ENCODE peak calls at places on chromosomes 12 and 14, in ten cellular contexts. V is CD8-positive, alpha-beta T cell; P is thoracic aorta; H is lower lobe of right lung; L is OCI-LY7; T is A549; C is esophagus squamous epithelium; R is AG10803; B is AG09309; X is heart left ventricle. D is an unnamed sample.

GRCh38 chr12:70277973-70278372 is 34.7 kb downstream of the CNOT2 start:
- DNase-seq in C (no peak), H (no peak), P (no peak), X (no peak), V (no peak), L (no peak), T (no peak), B (no peak), R (no peak), D (no peak)

GRCh38 chr12:76680940-76681339 is 83.0 kb upstream of the ZDHHC17 start:
- DNase-seq in X (no peak), T (no peak), V (no peak), C (no peak), B (peak; percentile 73), P (no peak), H (no peak), R (peak; percentile 90), L (no peak), D (no peak)

GRCh38 chr12:104057771-104058197 is 6.5 kb upstream of the HCFC2 start:
- DNase-seq in L (peak; percentile 37), V (no peak), T (peak; percentile 36), B (no peak), C (no peak), R (no peak), X (no peak), P (no peak), H (no peak), D (peak; percentile 27)

GRCh38 chr14:35506927-35507326 is 27.0 kb upstream of the INSM2 start:
- DNase-seq in L (no peak), T (no peak), V (no peak), B (no peak), R (peak; percentile 40), C (no peak), H (no peak), P (no peak), X (no peak), D (no peak)

GRCh38 chr14:99125616-99126431 is 146.2 kb downstream of the BCL11B start:
- DNase-seq in P (no peak), B (no peak), T (no peak), C (no peak), V (no peak), H (no peak), X (no peak), R (no peak), L (no peak), D (no peak)

GRCh38 chr14:106129274-106129673 is 602.9 kb downstream of the TMEM121 start:
- DNase-seq in L (no peak), B (no peak), V (no peak), C (no peak), X (no peak), R (no peak), H (no peak), P (no peak), T (no peak), D (no peak)

GRCh38 chr14:104665663-104666522 is 23.5 kb upstream of the INF2 start:
- DNase-seq in H (no peak), B (no peak), L (peak; percentile 64), P (no peak), R (no peak), X (no peak), C (no peak), T (peak; percentile 77), V (no peak), D (peak; percentile 65)

GRCh38 chr12:99253068-99253467 is 394.5 kb upstream of the GARIN6 start:
- DNase-seq in V (no peak), P (no peak), B (no peak), H (no peak), T (peak; percentile 18), X (no peak), R (no peak), C (no peak), L (peak; percentile 74), D (no peak)

GRCh38 chr12:6950944-6951540 is at the start of gene PTPN6:
- DNase-seq in H (peak; percentile 92), L (peak; percentile 83), B (no peak), C (no peak), P (no peak), X (peak; percentile 79), T (no peak), V (no peak), R (no peak), D (peak; percentile 58)

GRCh38 chr14:56422703-56423213 is 156.8 kb upstream of the TMEM260 start:
- DNase-seq in V (no peak), H (peak; percentile 49), C (no peak), B (peak; percentile 43), X (peak; percentile 57), L (peak; percentile 27), T (peak; percentile 50), P (peak; percentile 6), R (peak; percentile 76), D (peak; percentile 31)

GRCh38 chr14:91228112-91229004 is 16.1 kb downstream of the GPR68 start:
- DNase-seq in R (peak; percentile 40), L (peak; percentile 61), P (no peak), C (no peak), T (no peak), H (no peak), X (no peak), V (peak; percentile 36), B (peak; percentile 48), D (peak; percentile 87)

GRCh38 chr14:65304963-65305362 is 107.6 kb upstream of the FUT8 start:
- DNase-seq in L (peak; percentile 65), C (no peak), H (no peak), V (no peak), X (no peak), T (no peak), P (no peak), R (no peak), B (no peak), D (no peak)

GRCh38 chr12:109500406-109501185 is 23.2 kb downstream of the UBE3B start:
- DNase-seq in V (no peak), L (no peak), H (no peak), C (no peak), T (no peak), B (no peak), P (no peak), X (no peak), R (no peak), D (no peak)

GRCh38 chr12:63802012-63802608 is 22.4 kb downstream of the RXYLT1 start:
- DNase-seq in V (no peak), H (no peak), B (no peak), C (no peak), L (peak; percentile 34), R (peak; percentile 30), X (no peak), P (no peak), T (peak; percentile 53), D (peak; percentile 18)

GRCh38 chr14:28344381-28344780 is 422.2 kb upstream of the FOXG1 start:
- DNase-seq in H (no peak), R (no peak), B (no peak), L (no peak), V (no peak), T (peak; percentile 32), X (no peak), P (no peak), C (no peak), D (no peak)
- TF ChIP-seq CTCF in H (no peak), R (no peak), B (no peak), L (no peak), V (no peak), T (no peak), X (no peak), P (no peak), C (no peak), D (no peak)

GRCh38 chr12:57757771-57758170 is 2.9 kb downstream of the MARCHF9 start:
- DNase-seq in V (no peak), P (no peak), L (no peak), R (no peak), C (no peak), T (no peak), X (no peak), B (no peak), H (no peak), D (no peak)

GRCh38 chr12:57758566-57759359 is 3.9 kb downstream of the MARCHF9 start:
- DNase-seq in L (no peak), V (no peak), R (no peak), H (no peak), P (no peak), T (no peak), B (no peak), X (no peak), C (no peak), D (no peak)

GRCh38 chr12:57760347-57760982 is 5.6 kb downstream of the MARCHF9 start:
- DNase-seq in B (no peak), L (no peak), C (no peak), X (no peak), H (no peak), R (no peak), V (no peak), T (no peak), P (no peak), D (no peak)

GRCh38 chr12:57761391-57761998 is 5.4 kb downstream of the CYP27B1 start:
- DNase-seq in B (no peak), H (no peak), X (no peak), V (no peak), R (no peak), C (no peak), P (no peak), L (no peak), T (no peak), D (no peak)

GRCh38 chr12:57759360-57759980 is 4.6 kb downstream of the MARCHF9 start:
- DNase-seq in V (no peak), L (peak; percentile 68), C (no peak), B (no peak), T (peak; percentile 68), H (no peak), X (no peak), R (no peak), P (no peak), D (no peak)
- TF ChIP-seq CTCF in V (peak; percentile 56), L (peak; percentile 87), C (no peak), B (peak; percentile 49), T (peak; percentile 61), H (peak; percentile 31), X (no peak), R (peak; percentile 34), P (no peak), D (peak; percentile 46)

GRCh38 chr12:91113621-91114020 is 2.3 kb upstream of the LUM start:
- DNase-seq in B (no peak), T (no peak), X (no peak), L (no peak), P (no peak), C (no peak), H (no peak), R (no peak), V (no peak), D (no peak)
- TF ChIP-seq CTCF in B (no peak), T (no peak), X (no peak), L (no peak), P (no peak), C (no peak), H (no peak), R (no peak), V (no peak), D (no peak)

DNA sequence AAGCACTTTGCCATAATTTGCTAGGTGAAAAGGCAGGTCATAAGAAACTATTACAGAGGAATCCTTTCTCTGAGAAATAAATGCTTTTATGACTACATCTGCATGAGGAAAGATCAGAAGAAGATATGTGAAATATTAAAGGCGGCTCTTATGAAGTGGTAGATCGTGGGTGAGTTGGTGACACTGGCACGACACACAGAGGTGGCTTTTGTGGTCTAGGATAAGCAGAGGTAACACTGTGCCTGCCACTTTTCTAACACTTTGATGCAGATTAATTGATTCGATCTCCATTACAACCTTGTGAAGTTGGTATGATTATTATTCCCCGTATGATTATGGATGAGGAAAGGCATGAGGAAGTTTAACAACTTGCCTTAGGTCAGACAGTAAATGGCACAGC is 60.0 kb upstream of the ELK3 start:
- DNase-seq in X (no peak), T (no peak), B (no peak), R (no peak), P (no peak), H (no peak), L (no peak), V (no peak), C (no peak), D (no peak)
- TF ChIP-seq CTCF in X (no peak), T (no peak), B (no peak), R (no peak), P (no peak), H (no peak), L (no peak), V (no peak), C (no peak), D (no peak)

D was measured in GM10248.